ENCODE peak calls at places on chromosome 17, in six cellular contexts. One of them, this sample, is unnamed.
A peak's percentile ranks its signal among the peaks of the same experiment; 100 is the strongest.

GRCh38 chr17:35766903-35767510 is 6.3 kb downstream of the C17orf50 start:
- DNase-seq in posterior cingulate gyrus: no peak
- DNase-seq in left lung: no peak
- DNase-seq in activated T-helper 9 cell treated with anti-CD3 and anti-CD28 coated beads, Interleukin-2, amount 50 U/mL, for 16 hours: no peak
- DNase-seq in naive thymus-derived CD4-positive, alpha-beta T cell: peak; percentile 37
- DNase-seq in amniotic stem cell: no peak
- DNase-seq in this sample: no peak

GRCh38 chr17:73198930-73199260 is 6.0 kb downstream of the COG1 start:
- DNase-seq in posterior cingulate gyrus: no peak
- DNase-seq in left lung: no peak
- DNase-seq in activated T-helper 9 cell treated with anti-CD3 and anti-CD28 coated beads, Interleukin-2, amount 50 U/mL, for 16 hours: no peak
- DNase-seq in naive thymus-derived CD4-positive, alpha-beta T cell: no peak
- DNase-seq in amniotic stem cell: no peak
- DNase-seq in this sample: no peak

GRCh38 chr17:66841328-66841727 is 6.4 kb downstream of the CACNG5 start:
- DNase-seq in posterior cingulate gyrus: no peak
- DNase-seq in left lung: no peak
- DNase-seq in activated T-helper 9 cell treated with anti-CD3 and anti-CD28 coated beads, Interleukin-2, amount 50 U/mL, for 16 hours: no peak
- DNase-seq in naive thymus-derived CD4-positive, alpha-beta T cell: no peak
- DNase-seq in amniotic stem cell: no peak
- DNase-seq in this sample: no peak

GRCh38 chr17:28725660-28726395 is at the start of gene TLCD1:
- DNase-seq in posterior cingulate gyrus: no peak
- DNase-seq in left lung: peak; percentile 79
- DNase-seq in activated T-helper 9 cell treated with anti-CD3 and anti-CD28 coated beads, Interleukin-2, amount 50 U/mL, for 16 hours: peak; percentile 53
- DNase-seq in naive thymus-derived CD4-positive, alpha-beta T cell: peak; percentile 26
- DNase-seq in amniotic stem cell: peak; percentile 68
- DNase-seq in this sample: no peak

GRCh38 chr17:76707985-76708807 is 2.6 kb downstream of the MXRA7 start:
- DNase-seq in posterior cingulate gyrus: peak; percentile 56
- DNase-seq in left lung: no peak
- DNase-seq in activated T-helper 9 cell treated with anti-CD3 and anti-CD28 coated beads, Interleukin-2, amount 50 U/mL, for 16 hours: no peak
- DNase-seq in naive thymus-derived CD4-positive, alpha-beta T cell: no peak
- DNase-seq in amniotic stem cell: no peak
- DNase-seq in this sample: no peak

GRCh38 chr17:40242774-40243173 is 23.7 kb downstream of the WIPF2 start:
- DNase-seq in posterior cingulate gyrus: no peak
- DNase-seq in left lung: no peak
- DNase-seq in activated T-helper 9 cell treated with anti-CD3 and anti-CD28 coated beads, Interleukin-2, amount 50 U/mL, for 16 hours: no peak
- DNase-seq in naive thymus-derived CD4-positive, alpha-beta T cell: no peak
- DNase-seq in amniotic stem cell: no peak
- DNase-seq in this sample: no peak

GRCh38 chr17:63702223-63702577 is 2.3 kb upstream of the LIMD2 start:
- DNase-seq in posterior cingulate gyrus: no peak
- DNase-seq in left lung: peak; percentile 41
- DNase-seq in activated T-helper 9 cell treated with anti-CD3 and anti-CD28 coated beads, Interleukin-2, amount 50 U/mL, for 16 hours: no peak
- DNase-seq in naive thymus-derived CD4-positive, alpha-beta T cell: peak; percentile 72
- DNase-seq in amniotic stem cell: no peak
- DNase-seq in this sample: no peak

GRCh38 chr17:46783031-46783593 is 35.4 kb downstream of the WNT3 start:
- DNase-seq in posterior cingulate gyrus: no peak
- DNase-seq in left lung: no peak
- DNase-seq in activated T-helper 9 cell treated with anti-CD3 and anti-CD28 coated beads, Interleukin-2, amount 50 U/mL, for 16 hours: no peak
- DNase-seq in naive thymus-derived CD4-positive, alpha-beta T cell: no peak
- DNase-seq in amniotic stem cell: no peak
- DNase-seq in this sample: no peak

This sample was measured in CD14-positive monocyte.